ENCODE peak calls at places on chromosomes 4 and X, in ten cellular contexts. A is tibial nerve, E is breast epithelium, F is body of pancreas, S is thyroid gland, C is HepG2, Y is sigmoid colon, B is IMR-90, U is adrenal gland, N is suprapubic skin. V is an unnamed sample.
A peak's percentile ranks its signal among the peaks of the same experiment; 100 is the strongest.

GRCh38 chr4:2695661-2696060 is 60.5 kb downstream of the TNIP2 start:
- DNase-seq in U (no peak), C (no peak), B (no peak), N (no peak), A (no peak), S (no peak), E (no peak), Y (no peak), F (no peak), V (no peak)

GRCh38 chrX:63275127-63275526 is 76.0 kb downstream of the SPIN4 start:
- DNase-seq in A (no peak), Y (no peak), N (no peak), B (peak; percentile 10), E (no peak), F (peak; percentile 14), U (peak; percentile 58), S (peak; percentile 8), C (peak; percentile 4), V (no peak)

GRCh38 chrX:14832591-14832990 is 40.3 kb downstream of the FANCB start:
- DNase-seq in N (no peak), F (no peak), C (no peak), Y (no peak), B (peak; percentile 27), A (no peak), U (no peak), E (no peak), S (no peak), V (no peak)

GRCh38 chr4:53804719-53805118 is 213.4 kb upstream of the LNX1 start:
- DNase-seq in C (peak; percentile 27), B (no peak), E (no peak), N (no peak), Y (no peak), F (peak; percentile 70), S (peak; percentile 20), U (peak; percentile 65), A (no peak), V (peak; percentile 41)

GRCh38 chrX:10350991-10351390 is 194.2 kb downstream of the CLCN4 start:
- DNase-seq in C (no peak), B (peak; percentile 41), N (no peak), U (no peak), S (no peak), A (no peak), Y (no peak), F (no peak), E (no peak), V (no peak)

GRCh38 chrX:16368696-16369095 is 201.4 kb downstream of the MAGEB17 start:
- DNase-seq in A (no peak), N (no peak), Y (no peak), U (no peak), B (no peak), S (no peak), C (no peak), F (no peak), E (no peak), V (no peak)

GRCh38 chrX:155028749-155029360 is 2.2 kb downstream of the FUNDC2 start:
- DNase-seq in N (no peak), S (no peak), U (no peak), Y (no peak), C (no peak), A (no peak), E (no peak), B (peak; percentile 39), F (no peak), V (no peak)

GRCh38 chr4:148443550-148444295 is 1.5 kb upstream of the NR3C2 start:
- DNase-seq in C (no peak), N (peak; percentile 79), S (peak; percentile 44), A (peak; percentile 33), E (peak; percentile 36), F (peak; percentile 52), B (no peak), U (peak; percentile 54), Y (peak; percentile 83), V (peak; percentile 14)

GRCh38 chr4:155666701-155667537 is at the start of gene GUCY1A1:
- DNase-seq in S (peak; percentile 40), A (no peak), B (no peak), N (peak; percentile 74), C (no peak), F (peak; percentile 56), U (peak; percentile 74), E (peak; percentile 27), Y (peak; percentile 82), V (peak; percentile 66)

GRCh38 chrX:19689170-19689814 is 174.0 kb upstream of the MAP3K15 start:
- DNase-seq in B (no peak), N (no peak), E (no peak), A (no peak), S (no peak), F (no peak), C (no peak), Y (no peak), U (no peak), V (no peak)

GRCh38 chr4:59904331-59904730 is 1295.8 kb upstream of the ADGRL3 start:
- DNase-seq in C (no peak), E (peak; percentile 62), A (no peak), S (no peak), B (no peak), Y (no peak), U (no peak), F (no peak), N (no peak), V (no peak)

GRCh38 chr4:95637047-95637600 is 88.4 kb upstream of the UNC5C start:
- DNase-seq in B (no peak), N (no peak), U (peak; percentile 59), F (no peak), Y (no peak), C (no peak), A (no peak), S (peak; percentile 11), E (no peak), V (no peak)

GRCh38 chrX:149372861-149373260 is 132.2 kb downstream of the IDS start:
- DNase-seq in Y (no peak), F (no peak), B (no peak), N (no peak), U (no peak), E (no peak), A (no peak), S (peak; percentile 5), C (no peak), V (no peak)

GRCh38 chr4:185710487-185710995 is 101.5 kb downstream of the SORBS2 start:
- DNase-seq in U (peak; percentile 80), C (no peak), Y (no peak), S (no peak), F (no peak), N (no peak), A (no peak), E (peak; percentile 50), B (no peak), V (no peak)

GRCh38 chr4:163606885-163607284 is 112.4 kb downstream of the TMA16 start:
- DNase-seq in F (no peak), A (no peak), C (no peak), N (no peak), S (no peak), B (no peak), E (no peak), U (no peak), Y (no peak), V (no peak)

DNA sequence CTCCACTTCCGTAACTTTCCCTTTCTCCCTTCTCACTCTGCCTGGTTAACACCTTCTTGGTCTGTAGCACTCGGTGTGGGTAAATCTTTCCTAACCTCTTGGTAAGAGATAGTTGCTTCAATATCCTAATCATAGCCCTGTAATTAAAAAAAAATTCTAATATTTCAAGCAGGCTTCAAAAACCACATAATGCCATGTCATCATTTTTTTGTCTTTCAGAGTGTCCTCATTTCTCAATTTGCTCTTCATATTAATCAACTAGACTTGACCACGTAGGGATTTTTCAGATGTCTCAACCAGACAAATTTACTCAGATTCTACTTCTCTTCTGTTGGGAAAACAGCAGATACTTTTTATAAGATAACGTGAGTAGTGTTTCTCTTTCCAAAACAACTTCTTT is 91.0 kb downstream of the FREM3 start:
- DNase-seq in B (no peak), U (no peak), A (no peak), S (no peak), Y (no peak), E (no peak), C (no peak), F (no peak), N (no peak), V (no peak)
- TF ChIP-seq POLR2A in B (no peak), U (no peak), A (no peak), S (no peak), Y (no peak), E (no peak), C (no peak), F (no peak), N (no peak), V (no peak)

DNA sequence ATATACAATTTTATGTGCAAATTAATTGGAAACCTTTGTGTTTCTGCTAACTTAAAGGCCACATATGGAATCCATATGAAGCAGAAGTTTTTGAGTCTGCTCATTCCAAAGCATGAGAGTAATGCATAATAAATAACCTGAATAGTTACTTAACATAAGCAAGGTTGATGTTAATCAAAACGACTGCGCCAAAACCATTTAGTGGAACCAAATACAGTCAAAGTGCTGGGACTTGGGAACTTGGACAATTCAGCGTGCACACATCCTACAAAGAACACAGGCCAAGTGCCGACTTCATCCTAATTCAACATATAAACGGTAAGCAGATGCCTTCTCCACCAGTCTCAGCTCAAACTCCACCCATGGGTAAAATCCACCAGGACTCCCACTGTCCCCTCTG is 17.0 kb downstream of the TSPAN5 start:
- DNase-seq in S (no peak), Y (no peak), C (no peak), U (no peak), N (no peak), A (no peak), B (peak; percentile 56), E (no peak), F (no peak), V (no peak)
- H3K4me1 ChIP-seq in S (peaks cover 5% of the 10 kb centered on the region), Y (no peaks in the 10 kb centered on the region), C (no peaks in the 10 kb centered on the region), U (no peaks in the 10 kb centered on the region), N (no peaks in the 10 kb centered on the region), A (no peaks in the 10 kb centered on the region), B (peaks cover 17% of the 10 kb centered on the region), E (no peaks in the 10 kb centered on the region), F (no peaks in the 10 kb centered on the region), V (no peaks in the 10 kb centered on the region)

GRCh38 chr4:78732332-78733104 is 43.6 kb upstream of the BMP2K start:
- DNase-seq in U (no peak), C (no peak), S (no peak), A (no peak), Y (no peak), N (no peak), B (no peak), E (no peak), F (no peak), V (no peak)
- TF ChIP-seq POLR2A in U (no peak), C (no peak), S (no peak), A (no peak), Y (no peak), N (no peak), B (no peak), E (no peak), F (no peak), V (no peak)

DNA sequence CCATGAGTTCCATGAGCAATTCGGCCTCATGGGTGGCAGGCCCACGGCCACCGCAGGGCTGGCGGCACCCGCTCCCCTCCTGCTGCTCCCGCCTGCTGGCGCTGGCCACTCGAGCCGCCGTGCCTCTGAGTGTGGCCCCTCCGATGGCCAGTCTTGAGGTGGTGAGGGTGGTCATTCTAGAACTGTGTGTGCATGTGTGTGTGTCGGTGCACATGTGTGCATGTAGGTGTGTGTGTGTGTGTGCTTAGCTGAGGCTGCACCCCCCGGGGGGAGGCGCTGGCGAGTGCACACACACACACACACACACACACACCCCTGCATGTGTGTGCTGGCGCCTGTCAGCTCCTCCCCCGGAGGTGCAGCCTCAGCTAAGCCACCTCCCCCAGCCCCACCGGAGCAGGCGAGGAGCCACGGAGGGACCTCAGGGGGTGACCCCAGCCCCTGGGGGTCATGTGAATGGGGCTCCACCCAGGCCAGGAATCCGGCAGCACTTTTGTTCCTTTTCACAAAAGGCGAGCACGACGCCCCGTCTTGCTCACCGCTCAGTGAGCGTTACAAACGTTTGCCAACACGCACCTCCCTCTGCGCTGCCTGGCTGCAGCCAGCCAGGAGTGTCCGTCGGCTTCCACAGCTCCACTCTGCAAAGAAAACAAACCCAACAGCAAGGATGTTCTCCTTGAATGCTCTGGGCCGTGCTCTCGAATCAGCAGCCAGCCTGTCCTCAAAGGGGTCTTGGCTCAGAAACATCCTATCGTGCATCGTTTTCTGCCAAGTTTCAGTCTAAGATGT is 29.9 kb downstream of the FGFRL1 start:
- DNase-seq in S (peak; percentile 96), U (no peak), C (no peak), A (no peak), E (no peak), B (peak; percentile 34), Y (no peak), N (no peak), F (no peak), V (no peak)
- H3K4me1 ChIP-seq in S (peaks cover 85% of the 10 kb centered on the region), U (peaks cover 16% of the 10 kb centered on the region), C (peaks cover 69% of the 10 kb centered on the region), A (peaks cover 59% of the 10 kb centered on the region), E (peaks cover 8% of the 10 kb centered on the region), B (peaks cover 40% of the 10 kb centered on the region), Y (peaks cover 4% of the 10 kb centered on the region), N (peaks cover 60% of the 10 kb centered on the region), F (peaks cover 33% of the 10 kb centered on the region), V (peaks cover 15% of the 10 kb centered on the region)